ENCODE peak calls at places on chromosomes 16 and 17, in six cellular contexts. B is AG10803, D is uterus, A is NB4, L is GM20000, Z is HCT116. O is an unnamed sample.

GRCh38 chr17:67245694-67246397 is 850 bp upstream of the HELZ start:
- DNase-seq in B (no peak), D (no peak), A (peak), L (peak), Z (no peak), O (peak)

GRCh38 chr17:68133370-68134045 is 98.0 kb downstream of the KPNA2 start:
- DNase-seq in B (no peak), D (no peak), A (peak), L (no peak), Z (no peak), O (no peak)

GRCh38 chr16:12538667-12539081 is 265.0 kb downstream of the CPPED1 start:
- DNase-seq in B (peak), D (no peak), A (no peak), L (no peak), Z (no peak), O (peak)

GRCh38 chr16:88900653-88901052 is 34.2 kb upstream of the PABPN1L start:
- DNase-seq in B (no peak), D (no peak), A (no peak), L (no peak), Z (no peak), O (no peak)

GRCh38 chr16:57377080-57377841 is 5.0 kb downstream of the CX3CL1 start:
- DNase-seq in B (no peak), D (no peak), A (peak), L (peak), Z (no peak), O (peak)

GRCh38 chr16:72673118-72673517 is 374.8 kb downstream of the ZFHX3 start:
- DNase-seq in B (peak), D (no peak), A (peak), L (no peak), Z (no peak), O (no peak)

GRCh38 chr16:84600343-84601229 is 17.3 kb downstream of the COTL1 start:
- DNase-seq in B (no peak), D (no peak), A (peak), L (peak), Z (no peak), O (peak)

GRCh38 chr17:53626286-53626685 is 196.4 kb upstream of the KIF2B start:
- DNase-seq in B (peak), D (no peak), A (no peak), L (no peak), Z (no peak), O (no peak)

GRCh38 chr17:77555741-77556291 is 402.7 kb upstream of the TNRC6C start:
- DNase-seq in B (no peak), D (no peak), A (no peak), L (no peak), Z (no peak), O (no peak)

GRCh38 chr16:61131447-61131846 is 904.8 kb downstream of the CDH8 start:
- DNase-seq in B (no peak), D (no peak), A (no peak), L (no peak), Z (no peak), O (no peak)

GRCh38 chr16:57533366-57533617 is 3.1 kb downstream of the CCDC102A start:
- DNase-seq in B (no peak), D (peak), A (no peak), L (no peak), Z (no peak), O (no peak)

GRCh38 chr17:44901323-44901965 is 2.2 kb upstream of the EFTUD2 start:
- DNase-seq in B (peak), D (no peak), A (no peak), L (no peak), Z (no peak), O (no peak)

GRCh38 chr16:11796227-11797165 is 562 bp downstream of the ZC3H7A start:
- DNase-seq in B (peak), D (peak), A (peak), L (peak), Z (no peak), O (no peak)

GRCh38 chr17:4365628-4366311 is 705 bp downstream of the UBE2G1 start:
- DNase-seq in B (no peak), D (peak), A (peak), L (no peak), Z (no peak), O (peak)

GRCh38 chr17:63519972-63520882 is 2.9 kb upstream of the KCNH6 start:
- DNase-seq in B (no peak), D (no peak), A (no peak), L (no peak), Z (no peak), O (no peak)

GRCh38 chr16:31256466-31256865 is 3.3 kb upstream of the ITGAM start:
- DNase-seq in B (no peak), D (no peak), A (no peak), L (no peak), Z (no peak), O (no peak)

GRCh38 chr17:77503293-77503655 is 362.5 kb downstream of the SEC14L1 start:
- DNase-seq in B (no peak), D (peak), A (no peak), L (no peak), Z (no peak), O (no peak)

GRCh38 chr17:58831780-58832179 is 76.1 kb downstream of the PPM1E start:
- DNase-seq in B (no peak), D (no peak), A (no peak), L (no peak), Z (no peak), O (no peak)

GRCh38 chr17:14123579-14124278 is 54.4 kb downstream of the COX10 start:
- DNase-seq in B (no peak), D (no peak), A (no peak), L (peak), Z (no peak), O (no peak)

GRCh38 chr16:57994778-57995177 is 5.7 kb downstream of the ZNF319 start:
- DNase-seq in B (peak), D (no peak), A (peak), L (peak), Z (peak), O (peak)

GRCh38 chr17:38349097-38349904 is 2.3 kb upstream of the SOCS7 start:
- DNase-seq in B (peak), D (peak), A (peak), L (peak), Z (peak), O (peak)

GRCh38 chr16:67613808-67614207 is 31.1 kb upstream of the CARMIL2 start:
- DNase-seq in B (no peak), D (no peak), A (peak), L (no peak), Z (no peak), O (peak)
- TF ChIP-seq CTCF in B (no peak), D (no peak), A (peak), L (no peak), Z (peak), O (no peak)

DNA sequence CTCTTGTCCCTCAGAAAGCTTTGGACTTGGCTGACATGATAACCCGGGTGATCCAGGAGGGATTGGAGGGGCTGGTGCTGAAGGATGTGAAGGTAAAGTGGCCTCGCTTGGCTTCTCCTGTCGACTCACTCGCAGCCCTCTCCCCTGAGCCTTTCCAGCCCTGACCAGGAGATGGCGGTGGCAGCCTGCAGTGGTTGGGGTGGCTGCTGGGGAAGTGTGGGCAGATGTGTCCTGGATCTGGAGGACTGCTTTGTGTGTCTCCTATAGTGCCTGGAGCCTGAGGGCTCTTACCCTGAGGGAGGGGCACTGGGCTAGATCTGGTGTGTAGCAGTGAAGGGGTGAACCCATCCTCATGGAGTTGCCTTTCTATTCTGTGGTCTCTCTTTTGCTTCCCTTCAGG is 17.9 kb downstream of the LIG3 start:
- DNase-seq in B (peak), D (peak), A (peak), L (peak), Z (peak), O (peak)
- TF ChIP-seq CTCF in B (peak), D (peak), A (peak), L (peak), Z (peak), O (peak)

DNA sequence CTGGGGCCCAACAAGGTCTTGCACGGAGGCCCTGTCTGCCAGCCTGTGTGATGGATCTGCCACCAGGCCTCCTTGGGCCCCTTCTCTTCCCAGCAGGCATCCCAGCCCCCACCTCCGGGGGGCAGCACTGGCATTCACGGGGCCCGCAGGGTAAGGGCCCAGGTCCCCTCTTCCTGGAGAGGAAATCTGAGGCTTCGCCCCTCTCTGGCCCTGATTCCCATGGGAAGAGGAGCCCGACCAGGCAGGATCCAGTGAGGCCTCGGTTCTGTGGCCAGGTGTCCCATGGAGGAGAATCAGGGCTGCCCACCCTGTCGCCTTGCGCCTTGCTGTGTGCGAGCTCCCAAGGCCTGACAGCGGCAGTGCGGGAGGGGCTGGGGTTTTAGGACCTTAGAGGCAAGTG is 48.4 kb downstream of the PDPK1 start:
- DNase-seq in B (no peak), D (no peak), A (no peak), L (no peak), Z (no peak), O (peak)
- TF ChIP-seq CTCF in B (no peak), D (no peak), A (peak), L (no peak), Z (peak), O (peak)

GRCh38 chr17:9002610-9003354 is 18.5 kb upstream of the NTN1 start:
- DNase-seq in B (no peak), D (peak), A (no peak), L (peak), Z (no peak), O (peak)
- TF ChIP-seq CTCF in B (no peak), D (peak), A (no peak), L (no peak), Z (no peak), O (peak)